ENCODE peak calls at places on chromosomes 12 and 14, in nine cellular contexts. One of them, this sample, is unnamed.
A peak's percentile ranks its signal among the peaks of the same experiment; 100 is the strongest.

GRCh38 chr12:3085341-3086125 is 8.4 kb downstream of the TSPAN9 start:
- DNase-seq in testis: no peak
- DNase-seq in adrenal gland: no peak
- DNase-seq in sigmoid colon: no peak
- DNase-seq in A549: no peak
- DNase-seq in tibial nerve: no peak
- DNase-seq in heart left ventricle: peak; percentile 34
- DNase-seq in upper lobe of left lung: no peak
- DNase-seq in lower leg skin: no peak
- DNase-seq in this sample: no peak

GRCh38 chr14:68412505-68413496 is 380.1 kb downstream of the ZFP36L1 start:
- DNase-seq in A549: peak; percentile 8
- DNase-seq in testis: no peak
- DNase-seq in lower leg skin: no peak
- DNase-seq in adrenal gland: no peak
- DNase-seq in sigmoid colon: no peak
- DNase-seq in heart left ventricle: no peak
- DNase-seq in tibial nerve: no peak
- DNase-seq in upper lobe of left lung: no peak
- DNase-seq in this sample: peak; percentile 16

GRCh38 chr12:127911289-127911688 is 355.7 kb upstream of the TMEM132C start:
- DNase-seq in adrenal gland: peak; percentile 21
- DNase-seq in lower leg skin: no peak
- DNase-seq in sigmoid colon: no peak
- DNase-seq in upper lobe of left lung: no peak
- DNase-seq in A549: no peak
- DNase-seq in testis: no peak
- DNase-seq in tibial nerve: no peak
- DNase-seq in heart left ventricle: no peak
- DNase-seq in this sample: no peak

GRCh38 chr14:39372656-39373055 is 59.6 kb downstream of the FBXO33 start:
- DNase-seq in testis: no peak
- DNase-seq in A549: no peak
- DNase-seq in sigmoid colon: no peak
- DNase-seq in heart left ventricle: no peak
- DNase-seq in upper lobe of left lung: no peak
- DNase-seq in adrenal gland: no peak
- DNase-seq in lower leg skin: no peak
- DNase-seq in tibial nerve: no peak
- DNase-seq in this sample: no peak

GRCh38 chr14:89493877-89494634 is 77.0 kb upstream of the FOXN3 start:
- DNase-seq in lower leg skin: no peak
- DNase-seq in heart left ventricle: no peak
- DNase-seq in adrenal gland: no peak
- DNase-seq in testis: no peak
- DNase-seq in upper lobe of left lung: no peak
- DNase-seq in tibial nerve: no peak
- DNase-seq in sigmoid colon: no peak
- DNase-seq in A549: no peak
- DNase-seq in this sample: peak; percentile 69

GRCh38 chr14:100056964-100057817 is 8.0 kb upstream of the EVL start:
- DNase-seq in tibial nerve: no peak
- DNase-seq in testis: no peak
- DNase-seq in heart left ventricle: no peak
- DNase-seq in adrenal gland: no peak
- DNase-seq in sigmoid colon: no peak
- DNase-seq in lower leg skin: no peak
- DNase-seq in A549: peak; percentile 28
- DNase-seq in upper lobe of left lung: no peak
- DNase-seq in this sample: peak; percentile 58

GRCh38 chr12:89775336-89776005 is 66.8 kb upstream of the ATP2B1 start:
- DNase-seq in testis: no peak
- DNase-seq in tibial nerve: no peak
- DNase-seq in lower leg skin: no peak
- DNase-seq in heart left ventricle: no peak
- DNase-seq in adrenal gland: no peak
- DNase-seq in A549: peak; percentile 39
- DNase-seq in upper lobe of left lung: no peak
- DNase-seq in sigmoid colon: no peak
- DNase-seq in this sample: no peak

GRCh38 chr14:70707138-70708038 is 65.7 kb downstream of the TTC9 start:
- DNase-seq in lower leg skin: no peak
- DNase-seq in adrenal gland: peak; percentile 80
- DNase-seq in A549: no peak
- DNase-seq in tibial nerve: no peak
- DNase-seq in heart left ventricle: no peak
- DNase-seq in sigmoid colon: no peak
- DNase-seq in testis: peak; percentile 64
- DNase-seq in upper lobe of left lung: peak; percentile 59
- DNase-seq in this sample: no peak

GRCh38 chr14:101134851-101135486 is 231.4 kb upstream of the RTL1 start:
- DNase-seq in tibial nerve: no peak
- DNase-seq in sigmoid colon: no peak
- DNase-seq in adrenal gland: no peak
- DNase-seq in A549: no peak
- DNase-seq in lower leg skin: no peak
- DNase-seq in upper lobe of left lung: no peak
- DNase-seq in testis: no peak
- DNase-seq in heart left ventricle: no peak
- DNase-seq in this sample: no peak

GRCh38 chr12:121791671-121792496 is 1.6 kb downstream of the RHOF start:
- DNase-seq in A549: no peak
- DNase-seq in sigmoid colon: no peak
- DNase-seq in heart left ventricle: peak; percentile 34
- DNase-seq in testis: no peak
- DNase-seq in upper lobe of left lung: peak; percentile 75
- DNase-seq in tibial nerve: no peak
- DNase-seq in adrenal gland: peak; percentile 58
- DNase-seq in lower leg skin: no peak
- DNase-seq in this sample: no peak

GRCh38 chr12:124994435-124994975 is 1.1 kb downstream of the BRI3BP start:
- DNase-seq in adrenal gland: no peak
- DNase-seq in sigmoid colon: no peak
- DNase-seq in upper lobe of left lung: peak; percentile 37
- DNase-seq in heart left ventricle: no peak
- DNase-seq in A549: no peak
- DNase-seq in lower leg skin: no peak
- DNase-seq in testis: no peak
- DNase-seq in tibial nerve: no peak
- DNase-seq in this sample: peak; percentile 46

GRCh38 chr12:32947203-32947795 is 50.7 kb upstream of the PKP2 start:
- DNase-seq in heart left ventricle: no peak
- DNase-seq in testis: no peak
- DNase-seq in A549: peak; percentile 7
- DNase-seq in tibial nerve: no peak
- DNase-seq in sigmoid colon: no peak
- DNase-seq in upper lobe of left lung: no peak
- DNase-seq in adrenal gland: no peak
- DNase-seq in lower leg skin: no peak
- DNase-seq in this sample: no peak

GRCh38 chr14:55398679-55399078 is 13.0 kb downstream of the ATG14 start:
- DNase-seq in adrenal gland: peak; percentile 78
- DNase-seq in sigmoid colon: no peak
- DNase-seq in upper lobe of left lung: no peak
- DNase-seq in lower leg skin: no peak
- DNase-seq in A549: peak; percentile 21
- DNase-seq in testis: peak; percentile 27
- DNase-seq in tibial nerve: peak; percentile 28
- DNase-seq in heart left ventricle: no peak
- DNase-seq in this sample: peak; percentile 48

GRCh38 chr12:131153956-131154355 is 200.2 kb downstream of the ADGRD1 start:
- DNase-seq in testis: no peak
- DNase-seq in lower leg skin: no peak
- DNase-seq in adrenal gland: no peak
- DNase-seq in upper lobe of left lung: no peak
- DNase-seq in tibial nerve: no peak
- DNase-seq in sigmoid colon: no peak
- DNase-seq in heart left ventricle: no peak
- DNase-seq in A549: no peak
- DNase-seq in this sample: no peak

GRCh38 chr14:90281766-90282165 is 25.4 kb downstream of the PSMC1 start:
- DNase-seq in sigmoid colon: no peak
- DNase-seq in adrenal gland: no peak
- DNase-seq in lower leg skin: no peak
- DNase-seq in testis: no peak
- DNase-seq in A549: no peak
- DNase-seq in heart left ventricle: no peak
- DNase-seq in tibial nerve: no peak
- DNase-seq in upper lobe of left lung: no peak
- DNase-seq in this sample: no peak

GRCh38 chr14:92546347-92547053 is 32.9 kb downstream of the RIN3 start:
- DNase-seq in lower leg skin: no peak
- DNase-seq in A549: peak; percentile 44
- DNase-seq in tibial nerve: no peak
- DNase-seq in heart left ventricle: no peak
- DNase-seq in upper lobe of left lung: no peak
- DNase-seq in testis: no peak
- DNase-seq in adrenal gland: peak; percentile 53
- DNase-seq in sigmoid colon: no peak
- DNase-seq in this sample: peak; percentile 55

GRCh38 chr14:104966261-104967143 is 11.7 kb downstream of the AHNAK2 start:
- DNase-seq in adrenal gland: no peak
- DNase-seq in tibial nerve: no peak
- DNase-seq in heart left ventricle: peak; percentile 59
- DNase-seq in testis: no peak
- DNase-seq in A549: no peak
- DNase-seq in lower leg skin: no peak
- DNase-seq in upper lobe of left lung: no peak
- DNase-seq in sigmoid colon: no peak
- DNase-seq in this sample: no peak

GRCh38 chr14:104968541-104969401 is 9.4 kb downstream of the AHNAK2 start:
- DNase-seq in heart left ventricle: peak; percentile 58
- DNase-seq in testis: no peak
- DNase-seq in upper lobe of left lung: no peak
- DNase-seq in tibial nerve: no peak
- DNase-seq in lower leg skin: peak; percentile 95
- DNase-seq in adrenal gland: peak; percentile 81
- DNase-seq in sigmoid colon: peak; percentile 88
- DNase-seq in A549: peak; percentile 56
- DNase-seq in this sample: no peak

GRCh38 chr14:104967144-104967413 is 11.1 kb downstream of the AHNAK2 start:
- DNase-seq in testis: no peak
- DNase-seq in adrenal gland: no peak
- DNase-seq in sigmoid colon: no peak
- DNase-seq in upper lobe of left lung: peak; percentile 48
- DNase-seq in A549: no peak
- DNase-seq in heart left ventricle: peak; percentile 62
- DNase-seq in tibial nerve: no peak
- DNase-seq in lower leg skin: peak; percentile 91
- DNase-seq in this sample: no peak

GRCh38 chr14:104968153-104968527 is 10.0 kb downstream of the AHNAK2 start:
- DNase-seq in testis: peak; percentile 67
- DNase-seq in adrenal gland: peak; percentile 52
- DNase-seq in sigmoid colon: peak; percentile 96
- DNase-seq in lower leg skin: peak; percentile 96
- DNase-seq in upper lobe of left lung: peak; percentile 50
- DNase-seq in tibial nerve: peak; percentile 74
- DNase-seq in heart left ventricle: peak; percentile 90
- DNase-seq in A549: peak; percentile 47
- DNase-seq in this sample: no peak

GRCh38 chr14:104967414-104968152 is 10.6 kb downstream of the AHNAK2 start:
- DNase-seq in A549: no peak
- DNase-seq in lower leg skin: peak; percentile 95
- DNase-seq in upper lobe of left lung: peak; percentile 81
- DNase-seq in adrenal gland: no peak
- DNase-seq in heart left ventricle: peak; percentile 79
- DNase-seq in testis: no peak
- DNase-seq in sigmoid colon: peak; percentile 86
- DNase-seq in tibial nerve: no peak
- DNase-seq in this sample: no peak
- TF ChIP-seq POLR2A in A549: no peak
- TF ChIP-seq POLR2A in lower leg skin: no peak
- TF ChIP-seq POLR2A in upper lobe of left lung: no peak
- TF ChIP-seq POLR2A in adrenal gland: no peak
- TF ChIP-seq POLR2A in heart left ventricle: no peak
- TF ChIP-seq POLR2A in testis: no peak
- TF ChIP-seq POLR2A in sigmoid colon: no peak
- TF ChIP-seq POLR2A in tibial nerve: no peak
- TF ChIP-seq POLR2A in this sample: no peak

GRCh38 chr14:63205850-63206249 is 1.6 kb downstream of the RHOJ start:
- DNase-seq in upper lobe of left lung: no peak
- DNase-seq in testis: no peak
- DNase-seq in A549: no peak
- DNase-seq in tibial nerve: no peak
- DNase-seq in lower leg skin: no peak
- DNase-seq in sigmoid colon: no peak
- DNase-seq in adrenal gland: no peak
- DNase-seq in heart left ventricle: no peak
- DNase-seq in this sample: no peak
- TF ChIP-seq POLR2A in upper lobe of left lung: no peak
- TF ChIP-seq POLR2A in testis: no peak
- TF ChIP-seq POLR2A in A549: no peak
- TF ChIP-seq POLR2A in tibial nerve: no peak
- TF ChIP-seq POLR2A in lower leg skin: no peak
- TF ChIP-seq POLR2A in sigmoid colon: no peak
- TF ChIP-seq POLR2A in adrenal gland: no peak
- TF ChIP-seq POLR2A in heart left ventricle: no peak
- TF ChIP-seq POLR2A in this sample: no peak

GRCh38 chr14:38122241-38122640 is 85.5 kb upstream of the SSTR1 start:
- DNase-seq in tibial nerve: no peak
- DNase-seq in A549: no peak
- DNase-seq in testis: no peak
- DNase-seq in adrenal gland: no peak
- DNase-seq in heart left ventricle: no peak
- DNase-seq in sigmoid colon: no peak
- DNase-seq in upper lobe of left lung: no peak
- DNase-seq in lower leg skin: no peak
- DNase-seq in this sample: no peak
- TF ChIP-seq POLR2A in tibial nerve: no peak
- TF ChIP-seq POLR2A in A549: no peak
- TF ChIP-seq POLR2A in testis: no peak
- TF ChIP-seq POLR2A in adrenal gland: no peak
- TF ChIP-seq POLR2A in heart left ventricle: no peak
- TF ChIP-seq POLR2A in sigmoid colon: no peak
- TF ChIP-seq POLR2A in upper lobe of left lung: no peak
- TF ChIP-seq POLR2A in lower leg skin: no peak
- TF ChIP-seq POLR2A in this sample: no peak

DNA sequence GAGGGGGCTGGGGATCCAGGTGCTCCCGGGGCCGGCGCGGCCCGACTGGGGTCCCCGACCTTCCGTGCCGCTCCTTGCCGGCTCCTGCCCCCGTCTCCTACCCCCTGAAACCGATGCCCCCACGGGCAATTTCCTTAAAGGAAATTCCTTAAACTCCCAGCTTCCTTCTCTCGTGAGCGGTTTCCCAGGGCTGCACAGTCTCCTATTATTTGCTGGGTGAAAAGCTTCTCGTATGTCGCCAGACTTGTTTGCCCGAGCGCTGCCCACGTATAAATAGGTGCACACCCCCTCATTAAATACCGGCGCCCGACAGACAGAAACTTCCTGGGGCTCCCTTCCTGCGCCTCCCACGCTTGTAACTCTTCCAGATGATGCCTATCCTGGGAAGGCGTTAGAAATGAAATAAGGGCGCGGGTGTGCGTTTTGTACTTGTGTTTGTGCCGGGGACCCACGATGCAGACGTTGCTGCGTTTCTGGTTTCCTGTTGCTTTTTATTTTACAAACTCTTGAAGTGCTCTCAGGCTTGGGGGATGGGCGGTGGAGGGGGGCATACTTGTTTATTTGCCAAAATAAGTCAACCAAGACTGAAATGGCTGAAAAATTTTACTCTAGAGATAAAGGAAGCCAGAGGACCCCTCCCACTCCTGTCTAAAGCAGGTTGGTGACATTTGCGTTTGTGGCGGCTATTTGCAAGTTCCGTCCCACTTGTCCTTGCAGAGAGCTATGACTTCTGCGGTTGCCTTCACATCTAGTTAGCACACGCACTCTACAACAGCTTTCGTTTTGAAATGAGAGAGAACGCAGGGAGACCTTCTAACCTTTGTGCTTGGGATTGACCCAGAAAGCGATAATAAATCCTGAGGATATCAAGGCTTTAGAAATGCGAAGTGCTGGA is 1.0 kb downstream of the HIP1R start:
- DNase-seq in lower leg skin: peak; percentile 88
- DNase-seq in A549: peak; percentile 50
- DNase-seq in adrenal gland: peak; percentile 74
- DNase-seq in testis: no peak
- DNase-seq in sigmoid colon: peak; percentile 66
- DNase-seq in heart left ventricle: no peak
- DNase-seq in upper lobe of left lung: peak; percentile 59
- DNase-seq in tibial nerve: no peak
- DNase-seq in this sample: peak; percentile 50
- TF ChIP-seq POLR2A in lower leg skin: no peak
- TF ChIP-seq POLR2A in A549: no peak
- TF ChIP-seq POLR2A in adrenal gland: peak; percentile 82
- TF ChIP-seq POLR2A in testis: no peak
- TF ChIP-seq POLR2A in sigmoid colon: peak; percentile 20
- TF ChIP-seq POLR2A in heart left ventricle: no peak
- TF ChIP-seq POLR2A in upper lobe of left lung: no peak
- TF ChIP-seq POLR2A in tibial nerve: no peak
- TF ChIP-seq POLR2A in this sample: no peak